ENCODE peak calls at places on chromosomes 16 and 17, in five cellular contexts. Z is fibroblast of pulmonary artery, V is mucosa of gallbladder, E is fibroblast of lung, L is T follicular helper cell. P is an unnamed sample.

GRCh38 chr16:4200781-4201137 is 41.1 kb downstream of the SRL start:
- DNase-seq in Z (peak), V (no peak), E (peak), L (no peak), P (no peak)

GRCh38 chr16:16857603-16858283 is 478.8 kb downstream of the NPIPA7 start:
- DNase-seq in Z (no peak), V (no peak), E (no peak), L (no peak), P (no peak)

GRCh38 chr17:55295411-55296170 is 30.8 kb downstream of the HLF start:
- DNase-seq in Z (peak), V (peak), E (peak), L (peak), P (peak)

GRCh38 chr17:57337390-57337789 is 81.1 kb downstream of the MSI2 start:
- DNase-seq in Z (no peak), V (no peak), E (no peak), L (no peak), P (no peak)

GRCh38 chr16:68062910-68063393 is 22.2 kb upstream of the NFATC3 start:
- DNase-seq in Z (no peak), V (no peak), E (no peak), L (no peak), P (no peak)

GRCh38 chr17:78789663-78790181 is 7.6 kb upstream of the CYTH1 start:
- DNase-seq in Z (peak), V (no peak), E (peak), L (peak), P (no peak)

GRCh38 chr17:48841395-48841831 is 10.6 kb downstream of the CALCOCO2 start:
- DNase-seq in Z (peak), V (peak), E (peak), L (no peak), P (peak)

GRCh38 chr17:44776628-44777393 is 18.0 kb downstream of the ADAM11 start:
- DNase-seq in Z (no peak), V (no peak), E (no peak), L (no peak), P (no peak)

GRCh38 chr16:30557950-30558788 is at the start of gene ZNF764:
- DNase-seq in Z (peak), V (peak), E (peak), L (peak), P (peak)

GRCh38 chr17:83180996-83181481 is 101.6 kb downstream of the METRNL start:
- DNase-seq in Z (no peak), V (peak), E (no peak), L (no peak), P (no peak)

GRCh38 chr16:85856585-85856984 is 42.4 kb upstream of the IRF8 start:
- DNase-seq in Z (no peak), V (no peak), E (no peak), L (no peak), P (no peak)

GRCh38 chr16:24999088-24999670 is 16.0 kb downstream of the ARHGAP17 start:
- DNase-seq in Z (no peak), V (no peak), E (no peak), L (no peak), P (no peak)

GRCh38 chr17:35801583-35802224 is 6.3 kb upstream of the MMP28 start:
- DNase-seq in Z (peak), V (peak), E (peak), L (no peak), P (peak)

GRCh38 chr16:27687605-27688004 is 137.7 kb downstream of the KATNIP start:
- DNase-seq in Z (no peak), V (no peak), E (no peak), L (no peak), P (no peak)

GRCh38 chr16:80123189-80123588 is 417.6 kb upstream of the DYNLRB2 start:
- DNase-seq in Z (no peak), V (no peak), E (no peak), L (no peak), P (no peak)

GRCh38 chr16:3401719-3402397 is 843 bp downstream of the ZNF174 start:
- DNase-seq in Z (peak), V (no peak), E (peak), L (no peak), P (peak)

GRCh38 chr17:48429638-48430586 is at the start of gene SKAP1:
- DNase-seq in Z (no peak), V (no peak), E (no peak), L (peak), P (no peak)

GRCh38 chr16:82091225-82091624 is 56.2 kb downstream of the HSD17B2 start:
- DNase-seq in Z (peak), V (no peak), E (peak), L (no peak), P (no peak)

GRCh38 chr17:10251212-10251948 is 53.0 kb upstream of the GAS7 start:
- DNase-seq in Z (no peak), V (no peak), E (no peak), L (no peak), P (no peak)

GRCh38 chr17:49994085-49995054 is 654 bp downstream of the DLX3 start:
- DNase-seq in Z (no peak), V (no peak), E (no peak), L (no peak), P (no peak)

GRCh38 chr17:58498177-58498828 is 10.1 kb upstream of the HSF5 start:
- DNase-seq in Z (no peak), V (no peak), E (no peak), L (no peak), P (no peak)

GRCh38 chr17:260944-261343 is 79.5 kb upstream of the DOC2B start:
- DNase-seq in Z (no peak), V (no peak), E (no peak), L (no peak), P (no peak)

GRCh38 chr16:23781176-23781575 is 26.4 kb downstream of the CHP2 start:
- DNase-seq in Z (no peak), V (no peak), E (no peak), L (no peak), P (no peak)

GRCh38 chr17:16446338-16446983 is 31.1 kb downstream of the TRPV2 start:
- DNase-seq in Z (no peak), V (no peak), E (no peak), L (no peak), P (no peak)

GRCh38 chr17:8072339-8072726 is 15.2 kb downstream of the ALOX12B start:
- DNase-seq in Z (no peak), V (no peak), E (no peak), L (no peak), P (no peak)

GRCh38 chr16:88864521-88864920 is 1.9 kb downstream of the PABPN1L start:
- DNase-seq in Z (no peak), V (no peak), E (no peak), L (no peak), P (no peak)

GRCh38 chr16:19559242-19559910 is 3.9 kb downstream of the VPS35L start:
- DNase-seq in Z (peak), V (no peak), E (peak), L (no peak), P (peak)

GRCh38 chr17:82973456-82974135 is 105.8 kb upstream of the METRNL start:
- DNase-seq in Z (no peak), V (no peak), E (no peak), L (no peak), P (no peak)

GRCh38 chr16:8346291-8346690 is 244.0 kb downstream of the TMEM114 start:
- DNase-seq in Z (peak), V (peak), E (no peak), L (no peak), P (no peak)

GRCh38 chr16:10681310-10682308 is 13.1 kb downstream of the TEKT5 start:
- DNase-seq in Z (no peak), V (no peak), E (no peak), L (no peak), P (no peak)

GRCh38 chr17:7885357-7886226 is 3.0 kb upstream of the CHD3 start:
- DNase-seq in Z (peak), V (peak), E (peak), L (peak), P (peak)

GRCh38 chr17:50931003-50931878 is 65.1 kb upstream of the TOB1 start:
- DNase-seq in Z (peak), V (peak), E (peak), L (no peak), P (peak)

GRCh38 chr16:9054460-9054859 is 37.0 kb upstream of the HAPSTR1 start:
- DNase-seq in Z (no peak), V (no peak), E (no peak), L (no peak), P (no peak)